ENCODE peak calls at places on chromosomes 2 and 18, in eight cellular contexts. One of them, this sample, is unnamed.

GRCh38 chr18:57811477-57812125 is 8.5 kb upstream of the ATP8B1 start:
- DNase-seq in AG09309: no peak
- DNase-seq in Kasumi-1: no peak
- DNase-seq in DMS53: no peak
- DNase-seq in NCI-H1417: no peak
- DNase-seq in NCI-H1694: no peak
- DNase-seq in SK-N-SH: no peak
- DNase-seq in AG20443: no peak
- DNase-seq in this sample: no peak

GRCh38 chr2:80014637-80015036 is 289.9 kb downstream of the LRRTM1 start:
- DNase-seq in Kasumi-1: no peak
- DNase-seq in SK-N-SH: no peak
- DNase-seq in AG20443: no peak
- DNase-seq in NCI-H1694: no peak
- DNase-seq in AG09309: no peak
- DNase-seq in NCI-H1417: no peak
- DNase-seq in DMS53: no peak
- DNase-seq in this sample: no peak

GRCh38 chr2:100321181-100321880 is 970 bp downstream of the LONRF2 start:
- DNase-seq in Kasumi-1: no peak
- DNase-seq in DMS53: peak
- DNase-seq in AG20443: peak
- DNase-seq in NCI-H1417: peak
- DNase-seq in NCI-H1694: peak
- DNase-seq in SK-N-SH: peak
- DNase-seq in AG09309: no peak
- DNase-seq in this sample: no peak

GRCh38 chr2:50133766-50134165 is 898.2 kb downstream of the NRXN1 start:
- DNase-seq in NCI-H1417: peak
- DNase-seq in NCI-H1694: no peak
- DNase-seq in SK-N-SH: no peak
- DNase-seq in DMS53: no peak
- DNase-seq in AG20443: no peak
- DNase-seq in Kasumi-1: no peak
- DNase-seq in AG09309: no peak
- DNase-seq in this sample: no peak

GRCh38 chr2:86036790-86037138 is 68.9 kb downstream of the POLR1A start:
- DNase-seq in NCI-H1417: no peak
- DNase-seq in DMS53: no peak
- DNase-seq in NCI-H1694: no peak
- DNase-seq in Kasumi-1: no peak
- DNase-seq in AG09309: no peak
- DNase-seq in SK-N-SH: no peak
- DNase-seq in AG20443: no peak
- DNase-seq in this sample: no peak

GRCh38 chr2:196479350-196479749 is 160.2 kb upstream of the CCDC150 start:
- DNase-seq in SK-N-SH: no peak
- DNase-seq in NCI-H1417: no peak
- DNase-seq in Kasumi-1: no peak
- DNase-seq in NCI-H1694: no peak
- DNase-seq in DMS53: no peak
- DNase-seq in AG09309: peak
- DNase-seq in AG20443: peak
- DNase-seq in this sample: peak

GRCh38 chr2:232000439-232000838 is 38.9 kb downstream of the DIS3L2 start:
- DNase-seq in AG09309: no peak
- DNase-seq in NCI-H1694: no peak
- DNase-seq in NCI-H1417: no peak
- DNase-seq in DMS53: no peak
- DNase-seq in Kasumi-1: no peak
- DNase-seq in AG20443: no peak
- DNase-seq in SK-N-SH: no peak
- DNase-seq in this sample: no peak

GRCh38 chr2:191976436-191976835 is 129.5 kb upstream of the CAVIN2 start:
- DNase-seq in NCI-H1417: no peak
- DNase-seq in DMS53: no peak
- DNase-seq in Kasumi-1: no peak
- DNase-seq in SK-N-SH: no peak
- DNase-seq in NCI-H1694: no peak
- DNase-seq in AG20443: peak
- DNase-seq in AG09309: peak
- DNase-seq in this sample: peak

GRCh38 chr18:662197-662596 is 4.7 kb downstream of the TYMS start:
- DNase-seq in NCI-H1694: no peak
- DNase-seq in Kasumi-1: no peak
- DNase-seq in AG20443: no peak
- DNase-seq in AG09309: no peak
- DNase-seq in DMS53: no peak
- DNase-seq in SK-N-SH: no peak
- DNase-seq in NCI-H1417: no peak
- DNase-seq in this sample: no peak

GRCh38 chr2:224498991-224499390 is 86.2 kb downstream of the CUL3 start:
- DNase-seq in SK-N-SH: no peak
- DNase-seq in AG09309: no peak
- DNase-seq in NCI-H1417: no peak
- DNase-seq in DMS53: no peak
- DNase-seq in AG20443: no peak
- DNase-seq in Kasumi-1: no peak
- DNase-seq in NCI-H1694: no peak
- DNase-seq in this sample: no peak

GRCh38 chr2:239153806-239154591 is 246.8 kb downstream of the HDAC4 start:
- DNase-seq in DMS53: no peak
- DNase-seq in AG20443: no peak
- DNase-seq in Kasumi-1: no peak
- DNase-seq in SK-N-SH: no peak
- DNase-seq in NCI-H1694: no peak
- DNase-seq in AG09309: no peak
- DNase-seq in NCI-H1417: no peak
- DNase-seq in this sample: no peak

This sample was measured in fibroblast of the conjunctiva.